ENCODE peak calls at places on chromosomes 13 and 19, in six cellular contexts. M, K, X, T, C and N are unnamed samples.

GRCh38 chr19:1861599-1862031 is 1.8 kb downstream of the KLF16 start:
- DNase-seq in C (no peak), K (no peak), M (no peak), T (peak), X (no peak), N (no peak)

GRCh38 chr19:10389863-10390262 is 9.5 kb upstream of the TYK2 start:
- DNase-seq in C (no peak), K (no peak), X (no peak), T (no peak), M (no peak), N (no peak)

GRCh38 chr19:30228113-30228725 is 144.0 kb upstream of the ZNF536 start:
- DNase-seq in T (no peak), C (no peak), X (peak), M (no peak), K (no peak), N (no peak)

GRCh38 chr13:94112227-94112626 is 367.3 kb downstream of the DCT start:
- DNase-seq in T (no peak), C (peak), K (no peak), M (no peak), X (no peak), N (peak)

GRCh38 chr19:6062274-6062673 is 48.0 kb downstream of the RFX2 start:
- DNase-seq in M (no peak), X (peak), K (peak), T (peak), C (peak), N (peak)

GRCh38 chr13:32783067-32783466 is 196.8 kb downstream of the PDS5B start:
- DNase-seq in C (peak), T (no peak), M (no peak), K (no peak), X (no peak), N (no peak)

GRCh38 chr19:45103200-45103624 is 10.2 kb downstream of the PPP1R37 start:
- DNase-seq in C (no peak), T (no peak), K (peak), M (no peak), X (no peak), N (no peak)

GRCh38 chr19:43957891-43958290 is 6.9 kb downstream of the ZNF221 start:
- DNase-seq in K (no peak), C (peak), X (no peak), M (no peak), T (no peak), N (no peak)

GRCh38 chr19:7000816-7001215 is 20.4 kb downstream of the MBD3L2B start:
- DNase-seq in M (no peak), C (no peak), X (no peak), T (no peak), K (no peak), N (no peak)

GRCh38 chr13:27308941-27309340 is 38.3 kb downstream of the RASL11A start:
- DNase-seq in M (no peak), K (no peak), T (no peak), X (no peak), C (no peak), N (no peak)

GRCh38 chr13:75637101-75637774 is 1.1 kb downstream of the LMO7 start:
- DNase-seq in K (no peak), M (no peak), C (no peak), T (no peak), X (no peak), N (no peak)

GRCh38 chr13:106349080-106349841 is 186.2 kb downstream of the EFNB2 start:
- DNase-seq in T (no peak), X (peak), M (no peak), C (no peak), K (peak), N (no peak)

GRCh38 chr13:24389506-24389905 is 80.1 kb downstream of the C1QTNF9 start:
- DNase-seq in K (no peak), X (no peak), C (no peak), T (no peak), M (no peak), N (no peak)

GRCh38 chr19:17677002-17677401 is 11.2 kb downstream of the UNC13A start:
- DNase-seq in T (no peak), M (no peak), K (no peak), X (no peak), C (no peak), N (no peak)

GRCh38 chr13:111062305-111062704 is 52.8 kb upstream of the ARHGEF7 start:
- DNase-seq in K (no peak), X (no peak), M (no peak), C (no peak), T (no peak), N (no peak)

GRCh38 chr19:43526884-43527859 is at the start of gene ETHE1:
- DNase-seq in T (peak), C (peak), K (peak), M (no peak), X (peak), N (peak)

GRCh38 chr13:46614582-46614981 is 61.6 kb downstream of the LRCH1 start:
- DNase-seq in K (no peak), T (no peak), M (no peak), C (no peak), X (no peak), N (no peak)

GRCh38 chr13:42981853-42982252 is 10.2 kb downstream of the EPSTI1 start:
- DNase-seq in K (no peak), X (no peak), C (no peak), M (no peak), T (no peak), N (no peak)

GRCh38 chr13:40681341-40682051 is 15.1 kb upstream of the FOXO1 start:
- DNase-seq in K (peak), C (no peak), T (no peak), X (no peak), M (no peak), N (no peak)

GRCh38 chr19:41192574-41193419 is at the start of gene CYP2S1:
- DNase-seq in M (no peak), C (no peak), X (peak), K (peak), T (no peak), N (no peak)

GRCh38 chr13:111399776-111400505 is 79.5 kb downstream of the TEX29 start:
- DNase-seq in C (no peak), T (no peak), K (peak), M (no peak), X (no peak), N (no peak)

GRCh38 chr19:38690146-38690545 is 42.7 kb downstream of the ACTN4 start:
- DNase-seq in T (no peak), X (no peak), C (no peak), K (no peak), M (no peak), N (no peak)

GRCh38 chr13:101773062-101773461 is 320.6 kb downstream of the ITGBL1 start:
- DNase-seq in M (no peak), X (no peak), K (no peak), C (no peak), T (no peak), N (no peak)

GRCh38 chr19:45464861-45465427 is 2.9 kb upstream of the FOSB start:
- DNase-seq in C (no peak), X (no peak), K (no peak), M (no peak), T (no peak), N (no peak)

GRCh38 chr19:16585808-16586476 is 13.7 kb upstream of the SLC35E1 start:
- DNase-seq in C (no peak), M (no peak), T (no peak), K (peak), X (peak), N (no peak)

GRCh38 chr19:29328586-29328985 is 115.6 kb upstream of the UQCRFS1 start:
- DNase-seq in M (no peak), T (no peak), K (no peak), X (no peak), C (no peak), N (no peak)

GRCh38 chr19:48970923-48971395 is 5.8 kb downstream of the FTL start:
- DNase-seq in C (peak), M (no peak), K (peak), T (peak), X (peak), N (peak)

GRCh38 chr19:34241513-34242337 is 12.6 kb upstream of the GARRE1 start:
- DNase-seq in T (no peak), K (peak), M (no peak), X (peak), C (no peak), N (no peak)

GRCh38 chr13:80339841-80340642 is 884 bp downstream of the SPRY2 start:
- DNase-seq in X (peak), M (no peak), T (peak), C (no peak), K (peak), N (no peak)

GRCh38 chr13:110801044-110801443 is 87.5 kb downstream of the ING1 start:
- DNase-seq in X (no peak), C (no peak), T (no peak), M (no peak), K (no peak), N (no peak)

GRCh38 chr19:42363614-42364346 is 26.3 kb downstream of the CNFN start:
- DNase-seq in X (no peak), C (no peak), M (no peak), T (no peak), K (no peak), N (no peak)

GRCh38 chr13:57632276-57633140 is 964 bp downstream of the PCDH17 start:
- DNase-seq in T (no peak), K (no peak), C (no peak), M (no peak), X (no peak), N (peak)

GRCh38 chr19:35790981-35791813 is 15.8 kb downstream of the ARHGAP33 start:
- DNase-seq in M (no peak), X (no peak), C (no peak), K (no peak), T (no peak), N (peak)

GRCh38 chr19:49676136-49676689 is 858 bp upstream of the PRMT1 start:
- DNase-seq in K (peak), X (peak), C (peak), M (peak), T (peak), N (peak)

GRCh38 chr13:64075543-64076271 is 2660.1 kb upstream of the PCDH20 start:
- DNase-seq in M (no peak), T (peak), X (no peak), C (no peak), K (no peak), N (no peak)
- TF ChIP-seq CTCF in M (no peak), T (no peak), X (no peak), C (no peak), K (no peak), N (no peak)

GRCh38 chr13:25843692-25844091 is 208.1 kb downstream of the SHISA2 start:
- DNase-seq in X (no peak), T (no peak), M (no peak), K (no peak), C (no peak), N (no peak)

GRCh38 chr13:25847635-25848616 is 203.9 kb downstream of the SHISA2 start:
- DNase-seq in C (no peak), X (peak), M (no peak), T (no peak), K (peak), N (no peak)

GRCh38 chr13:25846227-25846984 is 205.4 kb downstream of the SHISA2 start:
- DNase-seq in T (no peak), M (no peak), X (no peak), C (no peak), K (peak), N (no peak)

GRCh38 chr13:25847145-25847544 is 204.7 kb downstream of the SHISA2 start:
- DNase-seq in T (no peak), K (no peak), M (no peak), X (no peak), C (no peak), N (no peak)

DNA sequence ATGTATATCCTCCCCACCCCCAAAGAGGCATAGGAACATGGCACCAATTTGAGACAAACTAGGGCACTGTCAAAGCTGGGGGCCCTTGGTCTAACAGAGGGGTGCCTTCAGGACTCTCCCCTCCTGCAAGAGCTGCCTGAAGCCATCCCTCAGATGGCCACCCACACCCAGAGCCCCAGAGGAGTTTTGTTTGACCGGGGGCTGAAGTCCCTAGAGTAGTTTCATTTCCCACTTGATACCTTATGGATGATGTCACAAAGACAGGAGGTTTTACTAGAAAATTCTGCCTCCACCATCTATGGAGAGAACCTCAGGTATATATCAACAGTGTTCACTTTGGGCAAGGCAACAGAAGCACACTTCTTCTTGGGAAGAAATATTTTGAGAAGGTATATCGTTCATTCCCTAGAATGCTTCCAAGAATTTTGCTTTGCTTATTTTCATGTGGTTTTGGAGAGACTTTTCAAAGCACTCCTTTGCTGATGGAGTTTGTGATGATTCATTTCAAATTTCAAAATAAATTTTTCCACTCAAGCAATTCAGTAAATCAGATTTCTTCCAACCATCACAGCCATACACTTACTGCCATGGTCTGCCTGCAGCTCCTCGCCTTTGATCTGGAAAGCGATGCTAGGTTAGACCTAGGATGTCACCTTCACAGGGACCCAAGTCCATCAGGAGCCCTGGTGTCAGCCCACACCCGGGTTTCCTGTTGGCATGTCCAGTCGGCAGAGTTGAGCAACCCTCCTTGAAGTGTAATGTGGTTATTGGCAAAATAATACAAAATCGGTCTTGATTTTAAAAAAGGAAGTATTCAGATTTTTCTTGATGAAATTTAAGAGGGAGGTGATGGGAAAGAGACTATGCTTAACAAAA is 207.0 kb downstream of the SHISA2 start:
- DNase-seq in C (no peak), X (no peak), M (no peak), K (peak), T (no peak), N (no peak)
- H3K4me3 ChIP-seq in C (no peak), X (no peak), M (no peak), K (no peak), T (no peak), N (no peak)

DNA sequence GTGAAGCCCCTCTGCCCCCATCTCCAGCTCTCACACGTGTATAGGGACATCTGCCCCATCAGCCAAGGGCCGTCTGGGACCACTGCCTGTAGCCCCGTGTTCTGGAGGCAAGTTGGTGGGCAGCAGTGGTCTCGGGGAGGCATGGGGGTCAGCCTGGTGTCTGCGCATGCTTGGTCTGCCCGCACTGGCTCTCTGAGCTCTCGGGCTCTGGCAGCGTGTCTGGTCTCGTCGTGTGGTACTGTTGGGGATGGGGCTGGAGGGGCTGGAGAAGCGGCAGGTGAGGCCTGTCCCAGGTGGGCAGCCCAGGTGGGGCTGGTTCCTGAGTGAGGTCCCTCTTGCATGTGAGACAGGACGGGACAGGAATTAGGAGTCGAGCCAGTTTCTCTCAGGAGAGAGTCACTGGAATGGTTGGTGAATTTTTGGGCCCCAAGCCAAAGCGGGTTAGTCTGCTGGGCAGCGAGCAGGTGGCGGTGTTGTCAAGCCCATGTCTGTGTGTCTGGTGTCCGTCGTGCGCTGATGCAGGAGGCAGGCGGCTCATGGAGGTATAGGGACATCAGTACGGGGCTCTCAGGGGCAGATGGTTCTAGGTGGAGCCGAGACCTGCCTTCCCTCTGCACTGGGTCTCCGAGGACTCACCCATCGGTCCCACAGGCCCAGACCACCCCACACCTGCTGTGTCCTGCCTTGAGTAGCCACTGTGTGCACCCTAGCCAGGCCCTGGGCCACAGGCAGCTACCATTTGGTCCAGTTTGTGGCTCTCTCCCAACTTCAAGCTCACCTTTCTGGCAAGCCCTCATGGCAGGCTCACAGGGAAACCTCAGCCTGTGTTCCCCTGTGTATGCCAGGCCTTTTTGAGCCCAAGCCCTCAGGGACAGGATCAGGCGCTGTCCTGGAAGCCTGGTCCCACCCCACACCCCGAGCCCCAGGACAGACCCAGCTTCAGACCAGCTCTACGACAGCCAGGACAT is 18.2 kb downstream of the COMP start:
- DNase-seq in X (no peak), T (peak), K (no peak), M (no peak), C (no peak), N (no peak)
- TF ChIP-seq CTCF in X (no peak), T (no peak), K (no peak), M (no peak), C (no peak), N (no peak)

GRCh38 chr13:100146534-100146933 is 57.6 kb downstream of the PCCA start:
- DNase-seq in T (no peak), X (no peak), M (no peak), C (no peak), K (no peak), N (no peak)
- H3K4me3 ChIP-seq in T (no peak), X (no peak), M (no peak), C (no peak), K (no peak), N (no peak)